ENCODE peak calls at places on chromosomes 11 and 22, in ten cellular contexts. One of them, this sample, is unnamed.

GRCh38 chr11:100619484-100619883 is 67.6 kb upstream of the ARHGAP42 start:
- DNase-seq in H1: no peak
- DNase-seq in fibroblast of the aortic adventitia: peak
- DNase-seq in fibroblast of lung: no peak
- DNase-seq in MM.1S: peak
- DNase-seq in progenitor cell of endocrine pancreas: no peak
- DNase-seq in tibial artery: no peak
- DNase-seq in GM12865: no peak
- DNase-seq in HFFc6: no peak
- DNase-seq in fibroblast of villous mesenchyme: no peak
- DNase-seq in this sample: no peak

GRCh38 chr11:115503083-115503885 is 931 bp downstream of the CADM1 start:
- DNase-seq in H1: no peak
- DNase-seq in fibroblast of the aortic adventitia: no peak
- DNase-seq in fibroblast of lung: peak
- DNase-seq in MM.1S: peak
- DNase-seq in progenitor cell of endocrine pancreas: peak
- DNase-seq in tibial artery: peak
- DNase-seq in GM12865: peak
- DNase-seq in HFFc6: no peak
- DNase-seq in fibroblast of villous mesenchyme: peak
- DNase-seq in this sample: peak

GRCh38 chr11:64741393-64742086 is 2.4 kb downstream of the RASGRP2 start:
- DNase-seq in H1: no peak
- DNase-seq in fibroblast of the aortic adventitia: no peak
- DNase-seq in fibroblast of lung: no peak
- DNase-seq in MM.1S: no peak
- DNase-seq in progenitor cell of endocrine pancreas: no peak
- DNase-seq in tibial artery: no peak
- DNase-seq in GM12865: no peak
- DNase-seq in HFFc6: no peak
- DNase-seq in fibroblast of villous mesenchyme: no peak
- DNase-seq in this sample: no peak

GRCh38 chr11:130531061-130531460 is 82.6 kb downstream of the ADAMTS15 start:
- DNase-seq in H1: no peak
- DNase-seq in fibroblast of the aortic adventitia: peak
- DNase-seq in fibroblast of lung: peak
- DNase-seq in MM.1S: no peak
- DNase-seq in progenitor cell of endocrine pancreas: no peak
- DNase-seq in tibial artery: no peak
- DNase-seq in GM12865: no peak
- DNase-seq in HFFc6: no peak
- DNase-seq in fibroblast of villous mesenchyme: peak
- DNase-seq in this sample: no peak

GRCh38 chr22:41308544-41308947 is 7.2 kb downstream of the ZC3H7B start:
- DNase-seq in H1: no peak
- DNase-seq in fibroblast of the aortic adventitia: peak
- DNase-seq in fibroblast of lung: no peak
- DNase-seq in MM.1S: no peak
- DNase-seq in progenitor cell of endocrine pancreas: no peak
- DNase-seq in tibial artery: no peak
- DNase-seq in GM12865: no peak
- DNase-seq in HFFc6: no peak
- DNase-seq in fibroblast of villous mesenchyme: peak
- DNase-seq in this sample: peak

GRCh38 chr11:65619281-65619928 is 3.8 kb downstream of the PCNX3 start:
- DNase-seq in H1: no peak
- DNase-seq in fibroblast of the aortic adventitia: no peak
- DNase-seq in fibroblast of lung: no peak
- DNase-seq in MM.1S: no peak
- DNase-seq in progenitor cell of endocrine pancreas: no peak
- DNase-seq in tibial artery: no peak
- DNase-seq in GM12865: no peak
- DNase-seq in HFFc6: no peak
- DNase-seq in fibroblast of villous mesenchyme: no peak
- DNase-seq in this sample: no peak

GRCh38 chr22:42959472-42960145 is 55.3 kb downstream of the PACSIN2 start:
- DNase-seq in H1: no peak
- DNase-seq in fibroblast of the aortic adventitia: peak
- DNase-seq in fibroblast of lung: peak
- DNase-seq in MM.1S: no peak
- DNase-seq in progenitor cell of endocrine pancreas: no peak
- DNase-seq in tibial artery: peak
- DNase-seq in GM12865: no peak
- DNase-seq in HFFc6: peak
- DNase-seq in fibroblast of villous mesenchyme: peak
- DNase-seq in this sample: no peak

GRCh38 chr22:23389271-23390071 is 190.6 kb downstream of the IGLL1 start:
- DNase-seq in H1: no peak
- DNase-seq in fibroblast of the aortic adventitia: no peak
- DNase-seq in fibroblast of lung: no peak
- DNase-seq in MM.1S: no peak
- DNase-seq in progenitor cell of endocrine pancreas: no peak
- DNase-seq in tibial artery: peak
- DNase-seq in GM12865: no peak
- DNase-seq in HFFc6: no peak
- DNase-seq in fibroblast of villous mesenchyme: no peak
- DNase-seq in this sample: no peak

GRCh38 chr11:126585388-126586302 is 230.2 kb downstream of the ST3GAL4 start:
- DNase-seq in H1: no peak
- DNase-seq in fibroblast of the aortic adventitia: peak
- DNase-seq in fibroblast of lung: peak
- DNase-seq in MM.1S: no peak
- DNase-seq in progenitor cell of endocrine pancreas: no peak
- DNase-seq in tibial artery: peak
- DNase-seq in GM12865: no peak
- DNase-seq in HFFc6: peak
- DNase-seq in fibroblast of villous mesenchyme: peak
- DNase-seq in this sample: peak

GRCh38 chr11:11899401-11899800 is 57.6 kb downstream of the USP47 start:
- DNase-seq in H1: no peak
- DNase-seq in fibroblast of the aortic adventitia: no peak
- DNase-seq in fibroblast of lung: no peak
- DNase-seq in MM.1S: no peak
- DNase-seq in progenitor cell of endocrine pancreas: no peak
- DNase-seq in tibial artery: no peak
- DNase-seq in GM12865: no peak
- DNase-seq in HFFc6: no peak
- DNase-seq in fibroblast of villous mesenchyme: no peak
- DNase-seq in this sample: no peak

GRCh38 chr11:57309106-57310059 is 15.4 kb downstream of the TNKS1BP1 start:
- DNase-seq in H1: no peak
- DNase-seq in fibroblast of the aortic adventitia: no peak
- DNase-seq in fibroblast of lung: no peak
- DNase-seq in MM.1S: no peak
- DNase-seq in progenitor cell of endocrine pancreas: no peak
- DNase-seq in tibial artery: no peak
- DNase-seq in GM12865: no peak
- DNase-seq in HFFc6: no peak
- DNase-seq in fibroblast of villous mesenchyme: no peak
- DNase-seq in this sample: no peak

GRCh38 chr11:114317738-114318137 is 21.5 kb downstream of the NNMT start:
- DNase-seq in H1: no peak
- DNase-seq in fibroblast of the aortic adventitia: peak
- DNase-seq in fibroblast of lung: peak
- DNase-seq in MM.1S: peak
- DNase-seq in progenitor cell of endocrine pancreas: no peak
- DNase-seq in tibial artery: peak
- DNase-seq in GM12865: no peak
- DNase-seq in HFFc6: peak
- DNase-seq in fibroblast of villous mesenchyme: peak
- DNase-seq in this sample: no peak

GRCh38 chr22:42324566-42324965 is 54.1 kb upstream of the TCF20 start:
- DNase-seq in H1: no peak
- DNase-seq in fibroblast of the aortic adventitia: no peak
- DNase-seq in fibroblast of lung: no peak
- DNase-seq in MM.1S: no peak
- DNase-seq in progenitor cell of endocrine pancreas: no peak
- DNase-seq in tibial artery: no peak
- DNase-seq in GM12865: no peak
- DNase-seq in HFFc6: no peak
- DNase-seq in fibroblast of villous mesenchyme: no peak
- DNase-seq in this sample: no peak

GRCh38 chr11:41781441-41781840 is 322.0 kb upstream of the LRRC4C start:
- DNase-seq in H1: no peak
- DNase-seq in fibroblast of the aortic adventitia: no peak
- DNase-seq in fibroblast of lung: no peak
- DNase-seq in MM.1S: no peak
- DNase-seq in progenitor cell of endocrine pancreas: no peak
- DNase-seq in tibial artery: no peak
- DNase-seq in GM12865: no peak
- DNase-seq in HFFc6: no peak
- DNase-seq in fibroblast of villous mesenchyme: no peak
- DNase-seq in this sample: no peak

GRCh38 chr11:64268687-64269379 is 15.6 kb downstream of the BAD start:
- DNase-seq in H1: no peak
- DNase-seq in fibroblast of the aortic adventitia: peak
- DNase-seq in fibroblast of lung: peak
- DNase-seq in MM.1S: peak
- DNase-seq in progenitor cell of endocrine pancreas: no peak
- DNase-seq in tibial artery: peak
- DNase-seq in GM12865: peak
- DNase-seq in HFFc6: peak
- DNase-seq in fibroblast of villous mesenchyme: peak
- DNase-seq in this sample: peak

GRCh38 chr11:119284344-119285157 is 32.4 kb downstream of the MCAM start:
- DNase-seq in H1: no peak
- DNase-seq in fibroblast of the aortic adventitia: peak
- DNase-seq in fibroblast of lung: peak
- DNase-seq in MM.1S: peak
- DNase-seq in progenitor cell of endocrine pancreas: no peak
- DNase-seq in tibial artery: no peak
- DNase-seq in GM12865: peak
- DNase-seq in HFFc6: peak
- DNase-seq in fibroblast of villous mesenchyme: peak
- DNase-seq in this sample: no peak
- TF ChIP-seq CTCF in H1: no peak
- TF ChIP-seq CTCF in fibroblast of the aortic adventitia: peak
- TF ChIP-seq CTCF in fibroblast of lung: peak
- TF ChIP-seq CTCF in MM.1S: peak
- TF ChIP-seq CTCF in progenitor cell of endocrine pancreas: peak
- TF ChIP-seq CTCF in tibial artery: peak
- TF ChIP-seq CTCF in GM12865: peak
- TF ChIP-seq CTCF in HFFc6: peak
- TF ChIP-seq CTCF in fibroblast of villous mesenchyme: peak
- TF ChIP-seq CTCF in this sample: peak

DNA sequence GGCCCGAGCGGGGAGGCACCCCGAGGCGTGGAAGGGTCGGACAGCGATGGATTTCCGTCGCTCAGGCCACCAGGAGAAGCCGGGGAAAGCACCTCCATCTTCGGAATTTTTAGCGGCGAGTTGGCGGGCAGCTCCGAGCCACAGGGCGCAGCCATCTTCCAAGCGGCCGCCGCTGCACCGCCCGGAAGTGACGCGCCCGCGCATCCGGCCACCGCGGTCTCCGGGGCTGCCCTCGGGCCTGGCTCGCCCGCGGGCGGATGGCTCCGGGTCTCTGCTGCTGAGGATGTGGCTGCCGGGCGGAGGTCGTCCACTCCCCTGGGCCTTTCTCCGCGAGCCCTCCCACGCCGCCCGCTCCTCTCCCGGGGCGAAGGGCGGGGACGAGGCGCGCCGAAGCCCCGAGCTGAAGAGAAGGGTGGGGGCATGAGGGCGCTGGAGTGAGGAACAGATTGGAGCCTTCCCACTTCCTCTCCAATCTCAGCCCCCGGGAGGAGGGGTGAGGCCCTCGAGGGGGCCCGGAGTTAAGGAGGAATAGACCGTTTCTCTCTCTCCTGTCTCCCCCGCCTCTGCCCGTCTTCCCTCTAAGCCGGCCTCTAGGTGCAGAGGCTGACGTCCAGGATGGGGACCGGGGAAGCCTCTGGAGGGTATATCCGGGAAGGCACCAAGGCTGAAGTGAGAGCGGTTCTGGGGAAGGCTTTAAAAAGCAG is at the start of gene MSANTD2:
- DNase-seq in H1: peak
- DNase-seq in fibroblast of the aortic adventitia: peak
- DNase-seq in fibroblast of lung: peak
- DNase-seq in MM.1S: peak
- DNase-seq in progenitor cell of endocrine pancreas: peak
- DNase-seq in tibial artery: peak
- DNase-seq in GM12865: peak
- DNase-seq in HFFc6: peak
- DNase-seq in fibroblast of villous mesenchyme: peak
- DNase-seq in this sample: peak
- TF ChIP-seq CTCF in H1: no peak
- TF ChIP-seq CTCF in fibroblast of the aortic adventitia: no peak
- TF ChIP-seq CTCF in fibroblast of lung: no peak
- TF ChIP-seq CTCF in MM.1S: peak
- TF ChIP-seq CTCF in progenitor cell of endocrine pancreas: no peak
- TF ChIP-seq CTCF in tibial artery: no peak
- TF ChIP-seq CTCF in GM12865: no peak
- TF ChIP-seq CTCF in HFFc6: no peak
- TF ChIP-seq CTCF in fibroblast of villous mesenchyme: no peak
- TF ChIP-seq CTCF in this sample: no peak

GRCh38 chr11:46677991-46678740 is 22.3 kb downstream of the ARHGAP1 start:
- DNase-seq in H1: no peak
- DNase-seq in fibroblast of the aortic adventitia: no peak
- DNase-seq in fibroblast of lung: no peak
- DNase-seq in MM.1S: no peak
- DNase-seq in progenitor cell of endocrine pancreas: no peak
- DNase-seq in tibial artery: no peak
- DNase-seq in GM12865: no peak
- DNase-seq in HFFc6: no peak
- DNase-seq in fibroblast of villous mesenchyme: no peak
- DNase-seq in this sample: no peak
- TF ChIP-seq CTCF in H1: peak
- TF ChIP-seq CTCF in fibroblast of the aortic adventitia: no peak
- TF ChIP-seq CTCF in fibroblast of lung: no peak
- TF ChIP-seq CTCF in MM.1S: no peak
- TF ChIP-seq CTCF in progenitor cell of endocrine pancreas: no peak
- TF ChIP-seq CTCF in tibial artery: no peak
- TF ChIP-seq CTCF in GM12865: no peak
- TF ChIP-seq CTCF in HFFc6: no peak
- TF ChIP-seq CTCF in fibroblast of villous mesenchyme: no peak
- TF ChIP-seq CTCF in this sample: no peak

DNA sequence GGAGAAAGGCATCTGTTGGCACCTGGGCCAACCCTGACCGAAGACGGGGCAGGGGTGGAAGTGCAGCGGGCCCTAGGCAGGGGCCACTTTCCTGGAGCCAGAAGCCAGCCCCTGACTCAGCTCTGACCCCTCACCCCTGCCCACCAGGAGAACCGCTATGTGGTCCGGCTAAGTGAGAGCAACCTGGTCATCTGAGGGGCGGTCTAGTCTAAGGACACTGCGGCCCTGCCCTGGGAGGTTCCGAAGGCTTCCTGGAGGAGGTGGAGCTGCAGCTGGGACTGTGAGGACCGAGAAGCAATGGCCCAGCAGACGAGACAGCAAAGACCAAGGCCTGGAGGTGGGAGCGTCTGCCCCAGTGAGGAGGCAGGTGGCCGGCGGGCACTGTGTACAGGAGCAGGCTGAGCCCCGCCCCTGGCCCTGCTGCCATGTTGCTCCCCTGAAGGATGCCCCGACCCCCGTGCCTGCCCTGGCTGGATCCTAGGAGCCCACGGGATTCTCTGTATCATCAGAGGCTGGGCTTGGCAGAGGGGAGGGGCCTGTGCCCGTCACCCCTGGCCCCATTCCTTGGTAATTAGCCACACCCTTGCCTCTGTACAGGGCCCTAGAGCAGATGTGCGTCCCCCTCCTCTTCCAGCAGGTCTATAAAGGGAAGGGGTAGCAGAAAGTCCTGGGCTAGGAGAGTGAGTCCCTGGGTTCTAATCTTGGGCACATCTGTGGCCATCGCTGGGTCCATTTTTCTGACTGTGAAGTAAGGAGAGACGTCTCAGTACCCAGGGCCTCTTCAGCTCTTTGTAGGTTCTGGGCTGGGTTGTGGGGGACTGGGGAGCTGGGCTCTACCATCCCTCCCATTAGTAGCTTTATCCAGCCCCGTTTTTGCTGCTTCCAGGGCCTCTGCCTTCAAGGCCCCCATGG is 19.4 kb downstream of the RELT start:
- DNase-seq in H1: no peak
- DNase-seq in fibroblast of the aortic adventitia: no peak
- DNase-seq in fibroblast of lung: no peak
- DNase-seq in MM.1S: no peak
- DNase-seq in progenitor cell of endocrine pancreas: no peak
- DNase-seq in tibial artery: no peak
- DNase-seq in GM12865: no peak
- DNase-seq in HFFc6: no peak
- DNase-seq in fibroblast of villous mesenchyme: no peak
- DNase-seq in this sample: no peak
- TF ChIP-seq CTCF in H1: no peak
- TF ChIP-seq CTCF in fibroblast of the aortic adventitia: no peak
- TF ChIP-seq CTCF in fibroblast of lung: no peak
- TF ChIP-seq CTCF in MM.1S: no peak
- TF ChIP-seq CTCF in progenitor cell of endocrine pancreas: no peak
- TF ChIP-seq CTCF in tibial artery: no peak
- TF ChIP-seq CTCF in GM12865: no peak
- TF ChIP-seq CTCF in HFFc6: no peak
- TF ChIP-seq CTCF in fibroblast of villous mesenchyme: no peak
- TF ChIP-seq CTCF in this sample: no peak